ENCODE peak calls at places on chromosomes 12 and 14, in four cellular contexts. S is CD4-positive, alpha-beta T cell; A is neural crest cell; N is adrenal gland. O is an unnamed sample.
A peak's percentile ranks its signal among the peaks of the same experiment; 100 is the strongest.

GRCh38 chr12:109726511-109727038 is 12.9 kb downstream of the FAM222A start:
- DNase-seq in S (no peak), A (no peak), N (no peak), O (no peak)

GRCh38 chr12:79512068-79512467 is 178.7 kb downstream of the PAWR start:
- DNase-seq in S (no peak), A (no peak), N (no peak), O (no peak)

GRCh38 chr12:104478396-104479140 is 21.8 kb downstream of the CHST11 start:
- DNase-seq in S (peak; percentile 16), A (no peak), N (no peak), O (no peak)

GRCh38 chr14:34872822-34873590 is 2.2 kb downstream of the BAZ1A start:
- DNase-seq in S (no peak), A (no peak), N (no peak), O (no peak)

GRCh38 chr12:45660330-45660729 is 69.2 kb upstream of the ARID2 start:
- DNase-seq in S (no peak), A (no peak), N (peak; percentile 50), O (no peak)

GRCh38 chr12:1993871-1994371 is 10.3 kb downstream of the DCP1B start:
- DNase-seq in S (no peak), A (no peak), N (no peak), O (no peak)

GRCh38 chr14:104726600-104727451 is 2.8 kb downstream of the ADSS1 start:
- DNase-seq in S (no peak), A (no peak), N (no peak), O (no peak)

GRCh38 chr12:127711108-127711507 is 555.9 kb upstream of the TMEM132C start:
- DNase-seq in S (no peak), A (peak; percentile 17), N (no peak), O (no peak)

GRCh38 chr12:118821386-118821928 is 159.9 kb upstream of the SRRM4 start:
- DNase-seq in S (no peak), A (no peak), N (no peak), O (no peak)

GRCh38 chr14:28653521-28653920 is 113.1 kb upstream of the FOXG1 start:
- DNase-seq in S (no peak), A (no peak), N (no peak), O (no peak)

GRCh38 chr14:26729851-26730250 is 132.0 kb upstream of the NOVA1 start:
- DNase-seq in S (no peak), A (no peak), N (no peak), O (no peak)

GRCh38 chr12:57627504-57628279 is 5.3 kb downstream of the B4GALNT1 start:
- DNase-seq in S (no peak), A (no peak), N (peak; percentile 22), O (no peak)

GRCh38 chr12:118302053-118302452 is 70.7 kb downstream of the TAOK3 start:
- DNase-seq in S (no peak), A (no peak), N (no peak), O (no peak)

GRCh38 chr14:105364100-105364708 is 34.1 kb upstream of the TEX22 start:
- DNase-seq in S (peak; percentile 24), A (no peak), N (no peak), O (no peak)

GRCh38 chr12:30026621-30027234 is 243.0 kb upstream of the TMTC1 start:
- DNase-seq in S (no peak), A (no peak), N (no peak), O (no peak)

GRCh38 chr12:52093346-52093745 is 13.8 kb downstream of the SMIM41 start:
- DNase-seq in S (no peak), A (no peak), N (no peak), O (no peak)

GRCh38 chr12:75921687-75922289 is 109.8 kb downstream of the PHLDA1 start:
- DNase-seq in S (no peak), A (no peak), N (no peak), O (no peak)

GRCh38 chr12:107349008-107349747 is 255.8 kb upstream of the CRY1 start:
- DNase-seq in S (no peak), A (no peak), N (no peak), O (no peak)

GRCh38 chr14:30214456-30215090 is 286.9 kb upstream of the PRKD1 start:
- DNase-seq in S (no peak), A (peak; percentile 14), N (peak; percentile 34), O (no peak)

GRCh38 chr12:101707131-101707782 is 9.8 kb downstream of the CHPT1 start:
- DNase-seq in S (no peak), A (no peak), N (no peak), O (no peak)

GRCh38 chr14:51323492-51323891 is 83.4 kb downstream of the TMX1 start:
- DNase-seq in S (no peak), A (no peak), N (no peak), O (no peak)

GRCh38 chr12:121537814-121538698 is 42.8 kb downstream of the KDM2B start:
- DNase-seq in S (no peak), A (peak; percentile 20), N (no peak), O (no peak)

GRCh38 chr12:89568484-89568883 is 42.6 kb upstream of the POC1B start:
- DNase-seq in S (no peak), A (no peak), N (no peak), O (no peak)

GRCh38 chr12:55797068-55797467 is 20.5 kb downstream of the SARNP start:
- DNase-seq in S (no peak), A (peak; percentile 13), N (no peak), O (no peak)

GRCh38 chr14:23537351-23538048 is 14.1 kb downstream of the ZFHX2 start:
- DNase-seq in S (no peak), A (no peak), N (no peak), O (no peak)

GRCh38 chr14:96104469-96105057 is 65.4 kb downstream of the C14orf132 start:
- DNase-seq in S (no peak), A (no peak), N (peak; percentile 50), O (peak; percentile 65)

GRCh38 chr14:34875031-34875922 is at the start of gene BAZ1A:
- DNase-seq in S (peak; percentile 7), A (peak; percentile 65), N (peak; percentile 72), O (no peak)

GRCh38 chr14:85601246-85601645 is 71.3 kb downstream of the FLRT2 start:
- DNase-seq in S (no peak), A (no peak), N (no peak), O (no peak)

GRCh38 chr12:52522346-52523011 is 2.3 kb upstream of the KRT5 start:
- DNase-seq in S (no peak), A (no peak), N (no peak), O (no peak)

GRCh38 chr12:101243616-101244015 is 33.6 kb upstream of the SLC5A8 start:
- DNase-seq in S (no peak), A (no peak), N (no peak), O (no peak)

GRCh38 chr12:119742700-119743099 is 74.8 kb downstream of the PRKAB1 start:
- DNase-seq in S (no peak), A (no peak), N (no peak), O (no peak)

GRCh38 chr12:26631846-26632245 is 201.1 kb downstream of the ITPR2 start:
- DNase-seq in S (no peak), A (no peak), N (no peak), O (no peak)

GRCh38 chr12:79407671-79408622 is 282.8 kb downstream of the PAWR start:
- DNase-seq in S (no peak), A (peak; percentile 9), N (peak; percentile 72), O (no peak)

GRCh38 chr12:95820096-95820703 is 29.6 kb upstream of the NTN4 start:
- DNase-seq in S (no peak), A (no peak), N (peak; percentile 73), O (peak; percentile 27)

GRCh38 chr12:58416211-58416610 is 474.8 kb downstream of the ATP23 start:
- DNase-seq in S (no peak), A (no peak), N (no peak), O (no peak)

GRCh38 chr12:51921017-51921725 is 13.9 kb downstream of the ACVRL1 start:
- DNase-seq in S (no peak), A (no peak), N (no peak), O (no peak)

GRCh38 chr14:71552809-71553208 is 379.4 kb upstream of the RGS6 start:
- DNase-seq in S (no peak), A (no peak), N (no peak), O (no peak)
- TF ChIP-seq CTCF in S (no peak), A (no peak), N (no peak), O (no peak)

GRCh38 chr12:49674318-49674985 is 32.8 kb downstream of the FMNL3 start:
- DNase-seq in S (no peak), A (no peak), N (no peak), O (no peak)

GRCh38 chr12:49672351-49673181 is 34.6 kb downstream of the FMNL3 start:
- DNase-seq in S (no peak), A (no peak), N (no peak), O (no peak)

GRCh38 chr12:49675137-49675536 is 32.1 kb downstream of the FMNL3 start:
- DNase-seq in S (no peak), A (no peak), N (no peak), O (no peak)

GRCh38 chr12:49671051-49671765 is 36.0 kb downstream of the FMNL3 start:
- DNase-seq in S (peak; percentile 75), A (no peak), N (peak; percentile 54), O (no peak)

GRCh38 chr12:49673446-49674317 is 33.5 kb downstream of the FMNL3 start:
- DNase-seq in S (no peak), A (peak; percentile 64), N (peak; percentile 91), O (peak; percentile 44)
- TF ChIP-seq CTCF in S (no peak), A (no peak), N (peak; percentile 80), O (no peak)

GRCh38 chr12:7019043-7019569 is 830 bp upstream of the LPCAT3 start:
- DNase-seq in S (no peak), A (no peak), N (peak; percentile 18), O (no peak)
- TF ChIP-seq CTCF in S (peak; percentile 38), A (peak; percentile 41), N (no peak), O (no peak)

GRCh38 chr14:80867091-80867490 is 74.4 kb downstream of the CEP128 start:
- DNase-seq in S (no peak), A (no peak), N (no peak), O (no peak)

GRCh38 chr14:80867798-80868197 is 73.7 kb downstream of the CEP128 start:
- DNase-seq in S (no peak), A (no peak), N (no peak), O (no peak)

GRCh38 chr14:80865565-80865964 is 76.0 kb downstream of the CEP128 start:
- DNase-seq in S (no peak), A (no peak), N (no peak), O (no peak)

GRCh38 chr14:80862983-80863382 is 78.6 kb downstream of the CEP128 start:
- DNase-seq in S (no peak), A (no peak), N (no peak), O (no peak)
- TF ChIP-seq CTCF in S (no peak), A (peak; percentile 51), N (no peak), O (no peak)

GRCh38 chr12:65368071-65368470 is 89.6 kb downstream of the MSRB3 start:
- DNase-seq in S (no peak), A (no peak), N (no peak), O (no peak)

GRCh38 chr12:65364021-65364420 is 85.5 kb downstream of the MSRB3 start:
- DNase-seq in S (no peak), A (no peak), N (no peak), O (no peak)

DNA sequence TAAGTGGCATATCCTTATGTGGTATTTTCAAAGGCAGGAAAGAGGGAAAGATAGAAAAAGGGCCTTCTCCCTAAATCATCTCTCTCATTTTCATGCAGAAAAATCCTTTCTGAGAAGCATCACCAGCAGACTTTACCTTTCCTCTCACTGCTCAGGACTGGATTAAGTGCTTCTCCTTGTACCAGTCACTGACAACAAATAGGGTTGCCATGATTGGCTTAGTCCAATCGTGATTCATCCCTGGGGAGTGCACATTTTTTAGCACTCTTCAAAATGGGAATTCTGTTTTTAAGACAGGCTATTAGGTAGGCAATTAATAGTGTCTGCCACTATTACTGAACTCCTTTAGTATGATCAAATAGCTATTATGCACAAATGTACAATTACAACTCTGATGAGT is 83.7 kb downstream of the MSRB3 start:
- DNase-seq in S (no peak), A (no peak), N (no peak), O (no peak)
- TF ChIP-seq CTCF in S (no peak), A (no peak), N (no peak), O (no peak)